ENCODE peak calls at places on chromosomes 5 and 9, in ten cellular contexts. I, Z, K, P, C, Q, N, X, A and F are unnamed samples.

GRCh38 chr5:157303667-157304327 is 37.9 kb downstream of the CYFIP2 start:
- DNase-seq in I (peak), Z (no peak), K (peak), P (no peak), C (no peak), Q (no peak), N (no peak), X (no peak), A (no peak), F (no peak)

GRCh38 chr5:9947944-9948343 is 301.7 kb downstream of the ATPSCKMT start:
- DNase-seq in I (no peak), Z (no peak), K (no peak), P (no peak), C (peak), Q (no peak), N (no peak), X (no peak), A (no peak), F (no peak)

GRCh38 chr5:82341325-82341724 is 63.2 kb upstream of the RPS23 start:
- DNase-seq in I (no peak), Z (no peak), K (no peak), P (no peak), C (no peak), Q (no peak), N (no peak), X (no peak), A (no peak), F (no peak)

GRCh38 chr5:84729326-84729725 is 344.6 kb upstream of the EDIL3 start:
- DNase-seq in I (no peak), Z (no peak), K (no peak), P (no peak), C (peak), Q (no peak), N (no peak), X (no peak), A (no peak), F (no peak)

GRCh38 chr9:127876764-127877562 is 512 bp downstream of the AK1 start:
- DNase-seq in I (no peak), Z (no peak), K (no peak), P (no peak), C (peak), Q (no peak), N (peak), X (no peak), A (no peak), F (peak)

GRCh38 chr5:61701877-61702602 is 370.0 kb downstream of the ZSWIM6 start:
- DNase-seq in I (no peak), Z (no peak), K (no peak), P (no peak), C (no peak), Q (no peak), N (no peak), X (no peak), A (no peak), F (no peak)

GRCh38 chr9:10007356-10007755 is 605.4 kb downstream of the PTPRD start:
- DNase-seq in I (no peak), Z (no peak), K (no peak), P (no peak), C (no peak), Q (no peak), N (no peak), X (no peak), A (no peak), F (no peak)

GRCh38 chr9:89880721-89881120 is 275.9 kb downstream of the GADD45G start:
- DNase-seq in I (no peak), Z (no peak), K (no peak), P (no peak), C (no peak), Q (no peak), N (no peak), X (no peak), A (no peak), F (no peak)

GRCh38 chr5:172630961-172631360 is 10.1 kb upstream of the NEURL1B start:
- DNase-seq in I (no peak), Z (no peak), K (no peak), P (no peak), C (no peak), Q (no peak), N (no peak), X (no peak), A (no peak), F (no peak)

GRCh38 chr5:147417133-147417813 is 92.6 kb downstream of the DPYSL3 start:
- DNase-seq in I (no peak), Z (no peak), K (no peak), P (no peak), C (peak), Q (peak), N (no peak), X (no peak), A (no peak), F (peak)

GRCh38 chr5:174448662-174449061 is 275.7 kb upstream of the MSX2 start:
- DNase-seq in I (no peak), Z (no peak), K (no peak), P (no peak), C (no peak), Q (no peak), N (peak), X (no peak), A (no peak), F (no peak)

GRCh38 chr9:2424564-2425153 is 196.9 kb upstream of the VLDLR start:
- DNase-seq in I (no peak), Z (peak), K (no peak), P (no peak), C (peak), Q (no peak), N (no peak), X (no peak), A (no peak), F (no peak)

GRCh38 chr9:123081824-123082223 is 48.4 kb downstream of the GPR21 start:
- DNase-seq in I (peak), Z (no peak), K (peak), P (no peak), C (peak), Q (no peak), N (peak), X (no peak), A (no peak), F (no peak)

GRCh38 chr5:134692722-134693121 is 44.1 kb downstream of the SEC24A start:
- DNase-seq in I (no peak), Z (no peak), K (no peak), P (no peak), C (no peak), Q (no peak), N (no peak), X (no peak), A (no peak), F (no peak)

GRCh38 chr5:84403773-84404172 is 19.1 kb upstream of the EDIL3 start:
- DNase-seq in I (no peak), Z (peak), K (no peak), P (no peak), C (peak), Q (no peak), N (peak), X (no peak), A (no peak), F (no peak)

GRCh38 chr5:33649801-33650482 is 209.2 kb downstream of the TARS1 start:
- DNase-seq in I (no peak), Z (peak), K (no peak), P (no peak), C (peak), Q (no peak), N (peak), X (no peak), A (no peak), F (no peak)

GRCh38 chr5:73599378-73599777 is 26.6 kb upstream of the ARHGEF28 start:
- DNase-seq in I (no peak), Z (no peak), K (no peak), P (no peak), C (no peak), Q (no peak), N (no peak), X (no peak), A (no peak), F (no peak)

GRCh38 chr5:154095819-154096380 is 57.1 kb downstream of the MFAP3 start:
- DNase-seq in I (no peak), Z (no peak), K (no peak), P (no peak), C (no peak), Q (no peak), N (no peak), X (no peak), A (no peak), F (no peak)

GRCh38 chr5:152329896-152330295 is 75.2 kb downstream of the NMUR2 start:
- DNase-seq in I (no peak), Z (no peak), K (no peak), P (no peak), C (no peak), Q (no peak), N (no peak), X (no peak), A (no peak), F (no peak)

GRCh38 chr9:77907581-77907980 is 124.0 kb downstream of the GNAQ start:
- DNase-seq in I (no peak), Z (no peak), K (no peak), P (no peak), C (no peak), Q (no peak), N (peak), X (no peak), A (no peak), F (no peak)

GRCh38 chr9:2119490-2120046 is 104.4 kb downstream of the SMARCA2 start:
- DNase-seq in I (no peak), Z (no peak), K (no peak), P (no peak), C (no peak), Q (peak), N (no peak), X (no peak), A (no peak), F (no peak)

GRCh38 chr5:17056056-17056690 is 120.1 kb upstream of the MYO10 start:
- DNase-seq in I (no peak), Z (no peak), K (no peak), P (no peak), C (peak), Q (no peak), N (no peak), X (no peak), A (no peak), F (peak)

GRCh38 chr5:180797256-180798192 is 5.1 kb downstream of the MGAT1 start:
- DNase-seq in I (no peak), Z (no peak), K (no peak), P (no peak), C (no peak), Q (no peak), N (no peak), X (no peak), A (no peak), F (no peak)

GRCh38 chr5:170380361-170380951 is 8.7 kb downstream of the KCNMB1 start:
- DNase-seq in I (no peak), Z (no peak), K (no peak), P (no peak), C (no peak), Q (no peak), N (peak), X (no peak), A (no peak), F (no peak)

GRCh38 chr9:85130260-85130659 is 460.7 kb downstream of the NTRK2 start:
- DNase-seq in I (no peak), Z (no peak), K (no peak), P (no peak), C (no peak), Q (no peak), N (no peak), X (no peak), A (no peak), F (no peak)

GRCh38 chr5:147474140-147474539 is 35.7 kb downstream of the DPYSL3 start:
- DNase-seq in I (no peak), Z (no peak), K (no peak), P (no peak), C (no peak), Q (no peak), N (no peak), X (no peak), A (no peak), F (no peak)

GRCh38 chr9:7549261-7549660 is 250.3 kb downstream of the DMAC1 start:
- DNase-seq in I (peak), Z (no peak), K (no peak), P (no peak), C (no peak), Q (peak), N (no peak), X (no peak), A (no peak), F (no peak)

GRCh38 chr5:129904667-129905466 is 602 bp downstream of the CHSY3 start:
- DNase-seq in I (peak), Z (no peak), K (no peak), P (no peak), C (peak), Q (no peak), N (peak), X (no peak), A (no peak), F (no peak)

GRCh38 chr9:27473135-27473534 is 51.0 kb upstream of the IFNK start:
- DNase-seq in I (no peak), Z (no peak), K (no peak), P (no peak), C (no peak), Q (peak), N (no peak), X (no peak), A (no peak), F (no peak)

GRCh38 chr9:21812415-21812814 is 10.0 kb downstream of the MTAP start:
- DNase-seq in I (peak), Z (no peak), K (no peak), P (no peak), C (peak), Q (no peak), N (peak), X (no peak), A (no peak), F (no peak)

GRCh38 chr5:133433641-133434040 is 178.7 kb downstream of the FSTL4 start:
- DNase-seq in I (no peak), Z (no peak), K (no peak), P (no peak), C (no peak), Q (no peak), N (no peak), X (no peak), A (no peak), F (no peak)

GRCh38 chr5:110851357-110851756 is 112.5 kb downstream of the SLC25A46 start:
- DNase-seq in I (no peak), Z (no peak), K (no peak), P (no peak), C (no peak), Q (no peak), N (peak), X (no peak), A (no peak), F (no peak)

GRCh38 chr9:35385042-35385441 is 104.9 kb upstream of the RUSC2 start:
- DNase-seq in I (no peak), Z (peak), K (no peak), P (no peak), C (peak), Q (no peak), N (no peak), X (no peak), A (no peak), F (no peak)

GRCh38 chr9:135680091-135680490 is 17.0 kb downstream of the LCN9 start:
- DNase-seq in I (no peak), Z (no peak), K (no peak), P (no peak), C (no peak), Q (no peak), N (no peak), X (no peak), A (no peak), F (no peak)

GRCh38 chr5:32767948-32768427 is 56.9 kb downstream of the NPR3 start:
- DNase-seq in I (no peak), Z (no peak), K (no peak), P (no peak), C (peak), Q (peak), N (peak), X (no peak), A (no peak), F (no peak)

GRCh38 chr9:105444130-105444529 is 3.7 kb upstream of the FSD1L start:
- DNase-seq in I (no peak), Z (no peak), K (no peak), P (no peak), C (no peak), Q (no peak), N (no peak), X (no peak), A (no peak), F (no peak)

GRCh38 chr9:105447386-105447813 is 434 bp upstream of the FSD1L start:
- DNase-seq in I (no peak), Z (no peak), K (peak), P (peak), C (no peak), Q (no peak), N (no peak), X (no peak), A (no peak), F (no peak)

GRCh38 chr9:105445203-105445881 is 2.5 kb upstream of the FSD1L start:
- DNase-seq in I (no peak), Z (no peak), K (no peak), P (no peak), C (no peak), Q (no peak), N (no peak), X (no peak), A (no peak), F (no peak)

GRCh38 chr9:105449081-105449480 is 1.2 kb downstream of the FSD1L start:
- DNase-seq in I (no peak), Z (no peak), K (no peak), P (no peak), C (no peak), Q (no peak), N (no peak), X (no peak), A (no peak), F (no peak)

GRCh38 chr9:105447814-105448812 is at the start of gene FSD1L:
- DNase-seq in I (peak), Z (peak), K (peak), P (peak), C (peak), Q (peak), N (peak), X (peak), A (peak), F (peak)
- TF ChIP-seq CTCF in I (no peak), Z (peak), K (peak), P (no peak), C (peak), Q (no peak), N (peak), X (peak), A (no peak), F (no peak)

DNA sequence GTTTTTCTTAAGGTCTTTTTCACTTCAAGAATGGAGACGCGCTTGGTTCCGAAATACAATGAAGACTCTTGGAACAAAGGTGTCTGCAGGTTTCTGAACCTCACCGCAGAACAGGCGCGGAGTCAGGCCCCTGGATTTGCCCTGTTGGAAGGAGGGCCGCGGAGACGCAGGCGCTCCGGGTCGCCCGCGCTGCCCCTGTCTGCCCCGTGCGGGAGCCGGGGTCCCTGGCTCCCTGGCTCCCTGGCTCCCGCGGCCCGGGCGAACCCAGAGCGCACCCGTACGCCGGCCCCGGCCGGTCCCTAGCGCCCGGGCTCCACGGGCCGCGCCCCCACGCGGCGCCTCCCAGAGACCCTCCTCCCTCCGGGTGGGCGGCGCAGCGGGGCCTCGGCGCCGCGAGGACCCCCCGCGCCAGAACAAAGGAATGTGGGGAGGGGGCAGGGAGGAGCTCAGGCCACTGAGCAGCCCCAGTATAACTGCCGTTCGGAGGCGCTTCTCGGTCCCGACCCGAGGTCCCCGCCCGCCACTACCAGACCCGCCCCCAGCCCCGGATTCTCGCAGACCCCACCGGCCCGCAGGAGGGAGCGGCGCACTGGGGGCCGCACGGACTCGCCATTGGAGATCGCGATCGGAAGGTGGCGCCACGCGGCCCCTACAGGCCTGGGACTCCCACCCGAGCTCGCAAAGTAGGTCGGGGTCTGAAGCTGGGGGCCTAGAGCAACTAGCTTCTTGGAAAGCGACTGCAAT is 2.4 kb downstream of the NFIL3 start:
- DNase-seq in I (peak), Z (no peak), K (no peak), P (no peak), C (peak), Q (no peak), N (peak), X (no peak), A (no peak), F (peak)
- TF ChIP-seq CTCF in I (no peak), Z (peak), K (no peak), P (no peak), C (peak), Q (peak), N (peak), X (peak), A (no peak), F (peak)

DNA sequence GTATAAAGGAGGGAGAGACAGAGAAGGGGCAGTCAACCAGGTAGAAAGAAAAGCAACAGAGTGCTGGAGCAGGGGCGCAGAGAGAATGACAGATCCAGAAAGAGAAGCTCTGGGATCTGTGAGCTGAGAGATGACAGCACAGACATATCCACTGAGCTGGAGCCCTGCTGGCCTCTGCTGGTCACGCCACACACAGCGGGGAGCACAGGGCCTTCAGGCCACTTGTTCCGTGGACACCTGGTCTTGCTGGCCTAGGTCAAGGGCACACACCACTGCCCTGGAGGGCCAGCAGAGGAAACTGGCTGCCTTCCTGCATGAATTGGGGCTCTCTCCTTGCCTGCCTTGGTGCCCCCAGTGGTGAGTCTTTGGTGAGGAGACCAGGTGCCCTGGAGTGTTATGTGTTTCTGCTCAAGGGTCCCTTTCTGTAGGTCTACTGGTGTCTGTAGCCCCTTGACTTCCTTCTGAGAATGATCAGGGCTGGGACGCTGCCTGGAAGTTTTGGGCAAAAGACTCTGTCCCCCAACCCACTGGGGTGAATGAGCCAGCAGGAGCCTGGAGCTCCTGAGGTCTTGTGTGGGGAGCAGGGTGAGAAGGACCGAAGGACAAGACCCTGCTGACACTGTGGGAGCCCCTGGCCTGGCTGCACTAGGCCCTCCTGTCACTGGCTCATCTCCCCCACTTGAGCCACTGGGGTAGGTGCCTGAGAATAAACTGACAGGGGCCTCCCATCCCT is 59.2 kb upstream of the ADAMTS2 start:
- DNase-seq in I (no peak), Z (no peak), K (no peak), P (no peak), C (peak), Q (no peak), N (no peak), X (no peak), A (no peak), F (peak)
- TF ChIP-seq CTCF in I (no peak), Z (peak), K (peak), P (no peak), C (peak), Q (peak), N (no peak), X (no peak), A (no peak), F (no peak)

GRCh38 chr9:134531251-134531970 is 110.2 kb upstream of the COL5A1 start:
- DNase-seq in I (no peak), Z (no peak), K (no peak), P (no peak), C (no peak), Q (no peak), N (no peak), X (no peak), A (no peak), F (no peak)
- TF ChIP-seq CTCF in I (no peak), Z (no peak), K (no peak), P (no peak), C (no peak), Q (no peak), N (no peak), X (no peak), A (no peak), F (no peak)

GRCh38 chr5:97043511-97043910 is 98.9 kb downstream of the LIX1 start:
- DNase-seq in I (no peak), Z (no peak), K (no peak), P (no peak), C (no peak), Q (no peak), N (no peak), X (no peak), A (no peak), F (no peak)

GRCh38 chr5:97047076-97047475 is 95.3 kb downstream of the LIX1 start:
- DNase-seq in I (no peak), Z (no peak), K (no peak), P (no peak), C (no peak), Q (no peak), N (no peak), X (no peak), A (no peak), F (no peak)

GRCh38 chr5:97044057-97044456 is 98.4 kb downstream of the LIX1 start:
- DNase-seq in I (peak), Z (no peak), K (no peak), P (no peak), C (peak), Q (no peak), N (no peak), X (no peak), A (no peak), F (peak)

GRCh38 chr5:97049175-97049574 is 93.2 kb downstream of the LIX1 start:
- DNase-seq in I (no peak), Z (no peak), K (no peak), P (no peak), C (no peak), Q (no peak), N (no peak), X (no peak), A (no peak), F (no peak)

GRCh38 chr5:97046270-97046982 is 96.0 kb downstream of the LIX1 start:
- DNase-seq in I (no peak), Z (no peak), K (peak), P (no peak), C (peak), Q (no peak), N (no peak), X (no peak), A (no peak), F (no peak)
- TF ChIP-seq CTCF in I (no peak), Z (no peak), K (peak), P (no peak), C (no peak), Q (no peak), N (no peak), X (no peak), A (no peak), F (no peak)